ENCODE peak calls at places on chromosome 20, in four cellular contexts. P, G, Y and U are unnamed samples.

GRCh38 chr20:62918830-62919229 is 7.5 kb downstream of the DIDO1 start:
- ATAC-seq in Y (no peak), G (no peak), P (no peak), U (peak)

GRCh38 chr20:56391596-56392281 is at the start of gene AURKA:
- ATAC-seq in G (peak), Y (peak), P (peak), U (no peak)

GRCh38 chr20:50215917-50216316 is 25.3 kb downstream of the CEBPB start:
- ATAC-seq in P (no peak), Y (no peak), G (peak), U (peak)

GRCh38 chr20:9515761-9516657 is 1.6 kb downstream of the LAMP5 start:
- ATAC-seq in P (peak), Y (peak), G (no peak), U (no peak)

GRCh38 chr20:5784735-5785134 is 34.5 kb downstream of the SHLD1 start:
- ATAC-seq in P (no peak), Y (peak), G (peak), U (no peak)

GRCh38 chr20:7937328-7937727 is 2.9 kb downstream of the HAO1 start:
- ATAC-seq in G (no peak), Y (no peak), P (no peak), U (no peak)

GRCh38 chr20:1685304-1686052 is 27.9 kb upstream of the SIRPG start:
- ATAC-seq in G (no peak), P (no peak), Y (no peak), U (no peak)

GRCh38 chr20:38143238-38143645 is 21.8 kb downstream of the TGM2 start:
- ATAC-seq in G (peak), Y (peak), P (peak), U (no peak)

GRCh38 chr20:53004267-53004813 is 32.2 kb downstream of the TSHZ2 start:
- ATAC-seq in P (peak), Y (no peak), G (no peak), U (no peak)

GRCh38 chr20:3221398-3222226 is 12.3 kb downstream of the ITPA start:
- ATAC-seq in Y (no peak), P (no peak), G (peak), U (no peak)

GRCh38 chr20:1362484-1362883 is 30.4 kb downstream of the FKBP1A start:
- ATAC-seq in Y (no peak), P (no peak), G (no peak), U (no peak)

GRCh38 chr20:22371843-22372242 is 212.5 kb downstream of the FOXA2 start:
- ATAC-seq in Y (no peak), P (no peak), G (no peak), U (peak)

GRCh38 chr20:13111249-13111911 is 102.6 kb downstream of the SPTLC3 start:
- ATAC-seq in G (no peak), P (no peak), Y (no peak), U (no peak)

GRCh38 chr20:375265-375889 is 5.2 kb upstream of the TRIB3 start:
- ATAC-seq in G (no peak), Y (no peak), P (no peak), U (no peak)

GRCh38 chr20:45998337-45998736 is 10.4 kb upstream of the MMP9 start:
- ATAC-seq in P (peak), G (no peak), Y (peak), U (peak)

GRCh38 chr20:14715400-14715799 is 378.0 kb upstream of the FLRT3 start:
- ATAC-seq in G (no peak), Y (no peak), P (no peak), U (no peak)

GRCh38 chr20:10984294-10984693 is 310.5 kb upstream of the JAG1 start:
- ATAC-seq in G (peak), P (no peak), Y (no peak), U (no peak)

GRCh38 chr20:41563087-41563486 is 55.1 kb downstream of the CHD6 start:
- ATAC-seq in Y (no peak), G (peak), P (no peak), U (no peak)

GRCh38 chr20:49739042-49739441 is 25.4 kb upstream of the B4GALT5 start:
- ATAC-seq in G (no peak), Y (no peak), P (no peak), U (peak)

GRCh38 chr20:34420146-34420545 is 57.1 kb downstream of the ITCH start:
- ATAC-seq in P (no peak), Y (no peak), G (no peak), U (no peak)

GRCh38 chr20:58406422-58407001 is 17.5 kb downstream of the VAPB start:
- ATAC-seq in G (no peak), Y (no peak), P (no peak), U (no peak)

GRCh38 chr20:18421608-18422007 is 45.2 kb downstream of the DZANK1 start:
- ATAC-seq in Y (no peak), P (no peak), G (no peak), U (no peak)

GRCh38 chr20:57251344-57251743 is 15.1 kb downstream of the BMP7 start:
- ATAC-seq in Y (no peak), P (peak), G (no peak), U (no peak)

GRCh38 chr20:3727333-3728035 is 5.0 kb upstream of the HSPA12B start:
- ATAC-seq in P (peak), Y (no peak), G (peak), U (no peak)

GRCh38 chr20:11445161-11445560 is 472.5 kb upstream of the BTBD3 start:
- ATAC-seq in Y (no peak), P (no peak), G (no peak), U (no peak)

GRCh38 chr20:5658897-5659296 is 91.3 kb upstream of the SHLD1 start:
- ATAC-seq in P (peak), G (peak), Y (peak), U (peak)

GRCh38 chr20:21139881-21140566 is 14.1 kb downstream of the KIZ start:
- ATAC-seq in P (no peak), Y (no peak), G (no peak), U (no peak)

GRCh38 chr20:24828992-24829648 is 119.9 kb upstream of the CST7 start:
- ATAC-seq in P (no peak), G (no peak), Y (no peak), U (no peak)

GRCh38 chr20:59087829-59088433 is 45.3 kb upstream of the PRELID3B start:
- ATAC-seq in Y (peak), P (peak), G (peak), U (peak)

GRCh38 chr20:59010995-59011873 is 4.2 kb upstream of the CTSZ start:
- ATAC-seq in P (no peak), G (peak), Y (no peak), U (no peak)

GRCh38 chr20:53387983-53388675 is 205.5 kb downstream of the ZNF217 start:
- ATAC-seq in P (no peak), Y (no peak), G (no peak), U (no peak)

GRCh38 chr20:52972190-52972937 is at the start of gene TSHZ2:
- ATAC-seq in Y (peak), P (peak), G (peak), U (peak)

GRCh38 chr20:19741914-19742313 is 16.1 kb upstream of the RIN2 start:
- ATAC-seq in Y (no peak), P (no peak), G (no peak), U (no peak)

GRCh38 chr20:51966296-51966971 is 164.1 kb upstream of the SALL4 start:
- ATAC-seq in P (peak), G (peak), Y (peak), U (peak)

GRCh38 chr20:50403565-50404418 is 106.4 kb upstream of the PTPN1 start:
- ATAC-seq in Y (no peak), P (no peak), G (no peak), U (no peak)